ENCODE peak calls at places on chromosomes 16 and 17, in six cellular contexts. S, H, R, A, I and K are unnamed samples.

GRCh38 chr17:10640475-10640874 is 16.6 kb downstream of the MYH3 start:
- DNase-seq in S (no peak), H (no peak), R (no peak), A (no peak), I (no peak), K (no peak)

GRCh38 chr16:59848314-59848713 is 1114.2 kb upstream of the GOT2 start:
- DNase-seq in S (no peak), H (no peak), R (no peak), A (no peak), I (peak; percentile 2), K (no peak)

GRCh38 chr16:57627184-57627871 is 1.1 kb upstream of the ADGRG1 start:
- DNase-seq in S (no peak), H (peak; percentile 35), R (no peak), A (no peak), I (no peak), K (no peak)

GRCh38 chr16:80656731-80657150 is 115.9 kb downstream of the DYNLRB2 start:
- DNase-seq in S (no peak), H (no peak), R (no peak), A (no peak), I (no peak), K (peak; percentile 38)

GRCh38 chr17:4573115-4573514 is 11.2 kb upstream of the SMTNL2 start:
- DNase-seq in S (no peak), H (no peak), R (no peak), A (no peak), I (no peak), K (no peak)

GRCh38 chr17:39926588-39927100 is 757 bp downstream of the ORMDL3 start:
- DNase-seq in S (peak; percentile 36), H (peak; percentile 69), R (peak; percentile 65), A (peak; percentile 53), I (no peak), K (no peak)

GRCh38 chr16:65061263-65061662 is 60.6 kb downstream of the CDH11 start:
- DNase-seq in S (no peak), H (no peak), R (no peak), A (no peak), I (no peak), K (no peak)

GRCh38 chr16:50056226-50056625 is 9.5 kb upstream of the HEATR3 start:
- DNase-seq in S (no peak), H (no peak), R (no peak), A (no peak), I (no peak), K (no peak)